ENCODE peak calls at places on chromosomes 16 and 17, in six cellular contexts. H, E, N, C, R and K are unnamed samples.

GRCh38 chr17:53633856-53634255 is 188.9 kb upstream of the KIF2B start:
- DNase-seq in R (no peak), N (no peak), C (no peak), E (no peak), H (no peak), K (no peak)

GRCh38 chr16:15754821-15755534 is 101.8 kb downstream of the MYH11 start:
- DNase-seq in H (no peak), C (no peak), N (no peak), R (no peak), E (no peak), K (no peak)

GRCh38 chr16:56424791-56425438 is 430 bp downstream of the AMFR start:
- DNase-seq in R (peak; percentile 89), C (peak; percentile 68), N (no peak), H (no peak), E (peak; percentile 70), K (no peak)

GRCh38 chr17:7950578-7950977 is 18.6 kb downstream of the CNTROB start:
- DNase-seq in E (no peak), R (no peak), N (no peak), C (no peak), H (no peak), K (no peak)

GRCh38 chr16:67917140-67917851 is 14.4 kb downstream of the CTRL start:
- DNase-seq in N (no peak), R (no peak), H (no peak), C (no peak), E (peak; percentile 76), K (no peak)

GRCh38 chr17:73589096-73589980 is 54.9 kb downstream of the SDK2 start:
- DNase-seq in H (no peak), N (no peak), R (no peak), E (no peak), C (no peak), K (no peak)

GRCh38 chr17:48555183-48555615 is 10.3 kb upstream of the HOXB2 start:
- DNase-seq in H (peak; percentile 86), C (peak; percentile 85), E (no peak), N (no peak), R (no peak), K (no peak)

GRCh38 chr16:3086596-3087242 is 12.4 kb downstream of the ZSCAN10 start:
- DNase-seq in E (no peak), N (no peak), C (no peak), H (no peak), R (no peak), K (no peak)

GRCh38 chr16:8905168-8905762 is 23.1 kb downstream of the LITAFD start:
- DNase-seq in C (peak; percentile 44), H (peak; percentile 66), N (no peak), R (peak; percentile 43), E (no peak), K (no peak)

DNA sequence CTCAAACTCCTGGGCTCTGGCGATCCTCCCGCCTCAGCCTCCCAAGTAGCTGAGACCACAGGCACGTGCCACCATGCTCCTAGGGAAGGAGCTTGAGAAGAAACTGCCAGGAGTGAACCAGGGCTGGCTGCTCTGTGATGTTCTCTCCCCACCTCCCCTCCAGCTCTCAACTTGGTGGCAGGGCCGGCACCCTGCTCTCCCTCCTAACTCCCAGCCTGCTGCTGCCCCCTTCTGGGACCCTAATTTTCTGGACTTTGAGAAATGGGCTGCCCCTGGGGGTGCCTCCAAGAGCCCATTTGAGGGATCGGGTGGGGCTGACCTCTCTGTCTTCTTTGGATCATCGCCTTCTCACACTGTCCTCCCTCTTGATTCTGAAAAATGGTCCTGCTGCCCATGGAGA is 14.9 kb upstream of the STAT3 start:
- DNase-seq in H (no peak), E (no peak), N (no peak), R (no peak), C (peak; percentile 48), K (no peak)
- TF ChIP-seq CTCF in H (peak; percentile 10), E (peak; percentile 11), N (peak; percentile 7), R (no peak), C (peak; percentile 34), K (no peak)

GRCh38 chr16:78098544-78099371 is 696 bp upstream of the WWOX start:
- DNase-seq in R (no peak), C (no peak), N (no peak), H (no peak), E (no peak), K (no peak)
- TF ChIP-seq CTCF in R (no peak), C (no peak), N (no peak), H (no peak), E (no peak), K (no peak)

GRCh38 chr17:81852237-81852636 is 8.1 kb downstream of the P4HB start:
- DNase-seq in R (no peak), E (no peak), H (no peak), C (no peak), N (no peak), K (no peak)

GRCh38 chr17:81858170-81858966 is 2.0 kb downstream of the P4HB start:
- DNase-seq in R (no peak), H (no peak), N (no peak), C (no peak), E (no peak), K (no peak)

GRCh38 chr17:81851423-81851822 is 8.9 kb downstream of the P4HB start:
- DNase-seq in N (no peak), H (no peak), C (no peak), E (no peak), R (no peak), K (no peak)

GRCh38 chr17:81858967-81859905 is 1.1 kb downstream of the P4HB start:
- DNase-seq in H (peak; percentile 33), C (no peak), E (no peak), N (no peak), R (no peak), K (no peak)

DNA sequence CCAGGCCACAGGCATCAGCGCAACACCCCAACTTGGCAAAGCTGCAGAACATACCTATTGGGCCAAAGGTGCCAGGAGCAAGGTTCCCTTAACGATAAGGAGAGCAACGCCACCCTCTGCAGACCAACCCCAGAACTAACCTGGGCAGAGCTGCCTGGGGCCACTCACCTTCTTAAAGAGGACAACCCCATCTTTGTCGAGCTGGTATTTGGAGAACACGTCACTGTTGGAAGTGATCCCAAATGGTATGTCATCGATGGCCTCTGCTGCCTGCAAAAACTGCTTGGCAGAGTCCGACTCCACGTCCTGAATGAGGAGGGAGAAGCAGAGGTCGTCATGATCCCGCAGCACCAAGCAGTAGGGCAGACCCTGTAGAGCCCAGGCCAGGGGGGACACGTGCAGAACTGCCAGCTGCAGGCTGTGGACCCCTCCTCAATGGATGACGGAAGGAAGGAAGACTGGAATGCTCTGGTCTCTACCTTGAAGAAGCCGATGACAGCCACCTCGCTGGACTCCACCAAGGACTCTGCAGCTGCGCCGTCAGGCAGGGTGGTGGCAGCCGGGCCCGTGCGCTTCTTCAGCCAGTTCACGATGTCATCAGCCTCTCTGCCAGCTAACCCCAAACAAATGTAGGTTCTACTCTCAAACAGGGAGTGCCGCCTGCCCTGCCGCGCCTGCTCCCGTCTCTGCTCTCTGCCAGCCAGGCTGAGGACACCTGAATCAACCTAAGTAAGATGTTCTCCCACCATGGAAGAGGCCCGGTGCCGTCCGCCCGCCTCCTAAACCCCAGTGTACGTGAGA is 5.2 kb downstream of the P4HB start:
- DNase-seq in N (no peak), E (no peak), R (no peak), H (no peak), C (no peak), K (no peak)
- TF ChIP-seq CTCF in N (no peak), E (no peak), R (no peak), H (no peak), C (no peak), K (no peak)

GRCh38 chr16:10946308-10946707 is 1.9 kb downstream of the CLEC16A start:
- DNase-seq in R (no peak), N (no peak), H (no peak), E (no peak), C (peak; percentile 65), K (no peak)
- TF ChIP-seq CTCF in R (no peak), N (no peak), H (no peak), E (no peak), C (no peak), K (no peak)

DNA sequence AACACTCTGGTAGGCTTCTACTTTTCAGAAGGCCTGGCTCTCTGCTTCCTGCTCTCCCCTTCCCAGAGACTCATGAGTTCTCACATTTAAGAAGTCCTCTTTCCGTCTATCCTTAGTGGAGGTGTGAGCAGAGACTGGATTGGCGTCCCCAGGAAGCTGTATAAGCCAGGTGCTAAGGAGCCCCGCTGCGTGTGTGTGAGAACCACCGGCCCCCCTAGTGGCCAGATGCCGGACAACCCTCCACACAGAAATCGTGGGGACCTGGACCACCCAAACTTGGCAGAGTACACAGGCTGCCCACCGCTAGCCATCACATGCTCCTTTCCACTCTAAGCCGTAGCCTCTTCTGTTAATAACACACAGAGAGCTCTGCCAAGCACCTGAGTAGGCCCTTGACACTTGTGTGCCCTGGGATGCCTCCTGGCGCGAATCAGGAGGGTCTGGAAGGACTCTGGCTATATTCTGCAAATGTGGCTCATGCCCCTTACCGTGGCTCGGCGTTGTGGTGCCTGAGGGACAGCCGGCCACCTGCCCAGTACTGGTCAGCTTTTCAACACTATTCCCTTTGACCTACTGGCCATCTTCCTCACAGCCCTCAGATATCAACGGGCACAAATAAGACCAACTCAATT is 13.9 kb downstream of the CYB5D2 start:
- DNase-seq in E (no peak), H (no peak), C (no peak), N (no peak), R (no peak), K (no peak)
- TF ChIP-seq CTCF in E (no peak), H (no peak), C (no peak), N (no peak), R (no peak), K (no peak)